ENCODE peak calls at places on chromosomes 2 and 18, in seven cellular contexts. M, O, D, N, A, C and S are unnamed samples.

GRCh38 chr2:205555816-205556215 is 126.5 kb upstream of the NRP2 start:
- DNase-seq in M (no peak), O (no peak), D (no peak), N (no peak), A (no peak), C (no peak), S (no peak)

GRCh38 chr2:94923196-94923595 is 52.0 kb downstream of the TEKT4 start:
- DNase-seq in M (no peak), O (no peak), D (no peak), N (no peak), A (no peak), C (no peak), S (no peak)

GRCh38 chr18:702957-703659 is 9.3 kb downstream of the ENOSF1 start:
- DNase-seq in M (no peak), O (peak; percentile 90), D (peak; percentile 37), N (no peak), A (peak; percentile 31), C (no peak), S (peak; percentile 43)

GRCh38 chr2:20423847-20424246 is 23.0 kb upstream of the RHOB start:
- DNase-seq in M (no peak), O (no peak), D (peak; percentile 11), N (no peak), A (no peak), C (no peak), S (no peak)

GRCh38 chr2:28165087-28165652 is 227.5 kb upstream of the FOSL2 start:
- DNase-seq in M (no peak), O (no peak), D (no peak), N (no peak), A (no peak), C (no peak), S (no peak)

GRCh38 chr2:221380049-221380448 is 192.1 kb downstream of the EPHA4 start:
- DNase-seq in M (no peak), O (no peak), D (no peak), N (no peak), A (no peak), C (no peak), S (no peak)

GRCh38 chr18:45167631-45168225 is 447.5 kb upstream of the SLC14A2 start:
- DNase-seq in M (no peak), O (peak; percentile 66), D (no peak), N (no peak), A (no peak), C (no peak), S (no peak)

GRCh38 chr2:191854385-191855372 is 7.8 kb upstream of the CAVIN2 start:
- DNase-seq in M (no peak), O (no peak), D (no peak), N (no peak), A (peak; percentile 64), C (no peak), S (no peak)

GRCh38 chr2:134336352-134336751 is 82.5 kb downstream of the MGAT5 start:
- DNase-seq in M (no peak), O (no peak), D (no peak), N (no peak), A (no peak), C (no peak), S (no peak)

GRCh38 chr18:72544092-72544886 is at the start of gene CBLN2:
- DNase-seq in M (peak; percentile 77), O (peak; percentile 18), D (no peak), N (no peak), A (peak; percentile 25), C (peak; percentile 79), S (peak; percentile 4)

GRCh38 chr18:45920367-45920766 is 46.8 kb downstream of the EPG5 start:
- DNase-seq in M (no peak), O (peak; percentile 20), D (peak; percentile 32), N (no peak), A (peak; percentile 34), C (no peak), S (no peak)

GRCh38 chr18:23943104-23943503 is 71.5 kb upstream of the TTC39C start:
- DNase-seq in M (no peak), O (no peak), D (no peak), N (no peak), A (no peak), C (no peak), S (no peak)

GRCh38 chr18:45687617-45688016 is 36.4 kb upstream of the SLC14A1 start:
- DNase-seq in M (no peak), O (no peak), D (no peak), N (no peak), A (no peak), C (no peak), S (no peak)

GRCh38 chr18:57029761-57030160 is 117.1 kb upstream of the BOD1L2 start:
- DNase-seq in M (no peak), O (no peak), D (no peak), N (no peak), A (no peak), C (no peak), S (no peak)

GRCh38 chr2:171469176-171469575 is 35.1 kb downstream of the DCAF17 start:
- DNase-seq in M (no peak), O (no peak), D (no peak), N (no peak), A (no peak), C (no peak), S (no peak)

GRCh38 chr18:5817821-5818220 is 77.5 kb downstream of the TMEM200C start:
- DNase-seq in M (no peak), O (no peak), D (no peak), N (no peak), A (no peak), C (no peak), S (no peak)

GRCh38 chr18:59516356-59517155 is 157.5 kb upstream of the LMAN1 start:
- DNase-seq in M (no peak), O (peak; percentile 57), D (peak; percentile 83), N (no peak), A (peak; percentile 79), C (no peak), S (no peak)

GRCh38 chr18:44695503-44695902 is 14.8 kb downstream of the SETBP1 start:
- DNase-seq in M (no peak), O (no peak), D (no peak), N (no peak), A (no peak), C (no peak), S (no peak)

GRCh38 chr2:128779301-128780095 is 460.8 kb upstream of the HS6ST1 start:
- DNase-seq in M (no peak), O (no peak), D (no peak), N (no peak), A (no peak), C (no peak), S (no peak)